ENCODE peak calls at places on chromosomes 2 and 18, in six cellular contexts. W is T47D; Y is fibroblast of pulmonary artery; P is upper lobe of right lung; K is left kidney; T is CD4-positive, CD25-positive, alpha-beta regulatory T cell. C is an unnamed sample.

GRCh38 chr2:240992572-240993291 is 5.7 kb upstream of the SNED1 start:
- DNase-seq in W (no peak), Y (no peak), P (no peak), K (no peak), T (no peak), C (peak; percentile 63)

GRCh38 chr2:95110395-95110794 is 11.2 kb downstream of the MRPS5 start:
- DNase-seq in W (no peak), Y (no peak), P (no peak), K (no peak), T (no peak), C (no peak)

GRCh38 chr2:120898961-120899360 is 163.3 kb downstream of the GLI2 start:
- DNase-seq in W (no peak), Y (no peak), P (no peak), K (peak; percentile 46), T (no peak), C (no peak)

GRCh38 chr2:150142561-150142960 is 344.9 kb downstream of the RND3 start:
- DNase-seq in W (no peak), Y (peak; percentile 77), P (no peak), K (no peak), T (no peak), C (no peak)

GRCh38 chr18:39618265-39619003 is 2052.8 kb upstream of the CELF4 start:
- DNase-seq in W (no peak), Y (no peak), P (no peak), K (no peak), T (no peak), C (no peak)

GRCh38 chr18:74945774-74946545 is 263.0 kb downstream of the PTGR3 start:
- DNase-seq in W (no peak), Y (peak; percentile 23), P (no peak), K (no peak), T (no peak), C (no peak)

GRCh38 chr18:5508821-5509220 is 35.0 kb downstream of the EPB41L3 start:
- DNase-seq in W (no peak), Y (no peak), P (no peak), K (no peak), T (no peak), C (no peak)

GRCh38 chr2:189515264-189515663 is 65.3 kb downstream of the SLC40A1 start:
- DNase-seq in W (no peak), Y (no peak), P (no peak), K (no peak), T (no peak), C (no peak)

GRCh38 chr18:13112982-13113381 is 105.6 kb upstream of the LDLRAD4 start:
- DNase-seq in W (no peak), Y (peak; percentile 67), P (no peak), K (peak; percentile 92), T (no peak), C (peak; percentile 86)

GRCh38 chr2:126911111-126911796 is 12.6 kb downstream of the TEX51 start:
- DNase-seq in W (no peak), Y (no peak), P (peak; percentile 29), K (no peak), T (no peak), C (peak; percentile 44)

GRCh38 chr2:1501991-1502390 is 88.7 kb downstream of the TPO start:
- DNase-seq in W (no peak), Y (no peak), P (peak; percentile 18), K (no peak), T (no peak), C (peak; percentile 38)

GRCh38 chr18:27695509-27695908 is 481.4 kb downstream of the CDH2 start:
- DNase-seq in W (no peak), Y (peak; percentile 16), P (no peak), K (no peak), T (no peak), C (no peak)

GRCh38 chr2:200625317-200625716 is 39.5 kb downstream of the AOX1 start:
- DNase-seq in W (no peak), Y (no peak), P (no peak), K (no peak), T (no peak), C (no peak)

GRCh38 chr2:36562245-36562644 is 35.7 kb downstream of the FEZ2 start:
- DNase-seq in W (no peak), Y (peak; percentile 77), P (no peak), K (no peak), T (no peak), C (no peak)

GRCh38 chr2:24538720-24539119 is 47.7 kb downstream of the NCOA1 start:
- DNase-seq in W (no peak), Y (no peak), P (no peak), K (no peak), T (no peak), C (no peak)

GRCh38 chr2:80328033-80328635 is 23.6 kb upstream of the LRRTM1 start:
- DNase-seq in W (no peak), Y (no peak), P (no peak), K (no peak), T (no peak), C (no peak)

C was measured in cardiac septum.